ENCODE peak calls at places on chromosomes 5 and 9, in six cellular contexts. Q, B, Y, H, L and P are unnamed samples.

GRCh38 chr9:116421006-116421538 is 266.0 kb upstream of the TRIM32 start:
- DNase-seq in Q (no peak), B (no peak), Y (no peak), H (no peak), L (no peak), P (no peak)

GRCh38 chr5:150487199-150488061 is 20.5 kb upstream of the NDST1 start:
- DNase-seq in Q (no peak), B (no peak), Y (no peak), H (no peak), L (no peak), P (peak)

GRCh38 chr5:69252437-69252836 is 17.8 kb downstream of the CDK7 start:
- DNase-seq in Q (no peak), B (no peak), Y (no peak), H (no peak), L (no peak), P (no peak)

GRCh38 chr5:71782771-71783770 is 64.0 kb downstream of the CARTPT start:
- DNase-seq in Q (peak), B (peak), Y (peak), H (no peak), L (peak), P (peak)

GRCh38 chr5:72151169-72151568 is 43.9 kb downstream of the MAP1B start:
- DNase-seq in Q (no peak), B (no peak), Y (no peak), H (no peak), L (no peak), P (no peak)

GRCh38 chr9:89610391-89610925 is 5.6 kb downstream of the GADD45G start:
- DNase-seq in Q (no peak), B (no peak), Y (no peak), H (no peak), L (no peak), P (no peak)

GRCh38 chr5:174829511-174829864 is 105.1 kb downstream of the MSX2 start:
- DNase-seq in Q (no peak), B (no peak), Y (no peak), H (no peak), L (no peak), P (no peak)

GRCh38 chr9:84856181-84856632 is 186.7 kb downstream of the NTRK2 start:
- DNase-seq in Q (no peak), B (no peak), Y (no peak), H (no peak), L (no peak), P (no peak)

GRCh38 chr9:20808002-20808401 is 123.9 kb downstream of the FOCAD start:
- DNase-seq in Q (no peak), B (no peak), Y (no peak), H (no peak), L (no peak), P (peak)

GRCh38 chr9:89171693-89172092 is 6.9 kb downstream of the SHC3 start:
- DNase-seq in Q (no peak), B (no peak), Y (no peak), H (peak), L (no peak), P (no peak)

GRCh38 chr9:112031400-112031799 is 134.8 kb downstream of the UGCG start:
- DNase-seq in Q (no peak), B (no peak), Y (no peak), H (no peak), L (no peak), P (peak)

GRCh38 chr9:132365986-132366385 is 11.2 kb upstream of the SETX start:
- DNase-seq in Q (no peak), B (no peak), Y (no peak), H (no peak), L (no peak), P (no peak)

GRCh38 chr5:149724130-149724850 is 5.8 kb upstream of the PPARGC1B start:
- DNase-seq in Q (no peak), B (no peak), Y (peak), H (no peak), L (no peak), P (peak)

GRCh38 chr5:62931081-62931480 is 352.5 kb downstream of the LRRC70 start:
- DNase-seq in Q (no peak), B (no peak), Y (no peak), H (no peak), L (no peak), P (no peak)

GRCh38 chr5:72601861-72602260 is 94.7 kb upstream of the ZNF366 start:
- DNase-seq in Q (no peak), B (no peak), Y (no peak), H (no peak), L (no peak), P (no peak)

GRCh38 chr9:1495684-1496083 is 445.5 kb downstream of the DMRT2 start:
- DNase-seq in Q (no peak), B (no peak), Y (no peak), H (no peak), L (no peak), P (no peak)

GRCh38 chr9:131545003-131545785 is at the start of gene PRRT1B:
- DNase-seq in Q (peak), B (no peak), Y (no peak), H (no peak), L (no peak), P (no peak)

GRCh38 chr5:151665584-151665982 is 21.1 kb downstream of the SPARC start:
- DNase-seq in Q (no peak), B (no peak), Y (no peak), H (no peak), L (no peak), P (no peak)

GRCh38 chr9:98807070-98807810 is at the start of gene GALNT12:
- DNase-seq in Q (no peak), B (no peak), Y (no peak), H (peak), L (peak), P (no peak)

GRCh38 chr5:80161165-80161564 is 94.7 kb downstream of the SERINC5 start:
- DNase-seq in Q (no peak), B (no peak), Y (no peak), H (no peak), L (no peak), P (no peak)

GRCh38 chr9:89010526-89011089 is 19.3 kb downstream of the S1PR3 start:
- DNase-seq in Q (no peak), B (no peak), Y (no peak), H (no peak), L (peak), P (no peak)

GRCh38 chr5:155753943-155754581 is 572.9 kb upstream of the SGCD start:
- DNase-seq in Q (no peak), B (no peak), Y (no peak), H (no peak), L (no peak), P (no peak)

GRCh38 chr5:149775785-149776184 is 45.7 kb downstream of the PPARGC1B start:
- DNase-seq in Q (no peak), B (peak), Y (peak), H (no peak), L (no peak), P (peak)

GRCh38 chr5:151128817-151129216 is 28.8 kb downstream of the ANXA6 start:
- DNase-seq in Q (no peak), B (no peak), Y (no peak), H (no peak), L (no peak), P (peak)

GRCh38 chr5:5050797-5051196 is 89.3 kb upstream of the ADAMTS16 start:
- DNase-seq in Q (no peak), B (no peak), Y (no peak), H (no peak), L (no peak), P (no peak)

GRCh38 chr5:132281856-132282614 is 12.2 kb upstream of the SLC22A4 start:
- DNase-seq in Q (no peak), B (no peak), Y (no peak), H (peak), L (no peak), P (no peak)

GRCh38 chr5:132275367-132276220 is 18.1 kb downstream of the PDLIM4 start:
- DNase-seq in Q (no peak), B (no peak), Y (no peak), H (no peak), L (no peak), P (no peak)

GRCh38 chr5:132279801-132280200 is 14.4 kb upstream of the SLC22A4 start:
- DNase-seq in Q (no peak), B (no peak), Y (no peak), H (no peak), L (no peak), P (no peak)

GRCh38 chr5:132280371-132281240 is 13.6 kb upstream of the SLC22A4 start:
- DNase-seq in Q (no peak), B (no peak), Y (no peak), H (no peak), L (no peak), P (no peak)

DNA sequence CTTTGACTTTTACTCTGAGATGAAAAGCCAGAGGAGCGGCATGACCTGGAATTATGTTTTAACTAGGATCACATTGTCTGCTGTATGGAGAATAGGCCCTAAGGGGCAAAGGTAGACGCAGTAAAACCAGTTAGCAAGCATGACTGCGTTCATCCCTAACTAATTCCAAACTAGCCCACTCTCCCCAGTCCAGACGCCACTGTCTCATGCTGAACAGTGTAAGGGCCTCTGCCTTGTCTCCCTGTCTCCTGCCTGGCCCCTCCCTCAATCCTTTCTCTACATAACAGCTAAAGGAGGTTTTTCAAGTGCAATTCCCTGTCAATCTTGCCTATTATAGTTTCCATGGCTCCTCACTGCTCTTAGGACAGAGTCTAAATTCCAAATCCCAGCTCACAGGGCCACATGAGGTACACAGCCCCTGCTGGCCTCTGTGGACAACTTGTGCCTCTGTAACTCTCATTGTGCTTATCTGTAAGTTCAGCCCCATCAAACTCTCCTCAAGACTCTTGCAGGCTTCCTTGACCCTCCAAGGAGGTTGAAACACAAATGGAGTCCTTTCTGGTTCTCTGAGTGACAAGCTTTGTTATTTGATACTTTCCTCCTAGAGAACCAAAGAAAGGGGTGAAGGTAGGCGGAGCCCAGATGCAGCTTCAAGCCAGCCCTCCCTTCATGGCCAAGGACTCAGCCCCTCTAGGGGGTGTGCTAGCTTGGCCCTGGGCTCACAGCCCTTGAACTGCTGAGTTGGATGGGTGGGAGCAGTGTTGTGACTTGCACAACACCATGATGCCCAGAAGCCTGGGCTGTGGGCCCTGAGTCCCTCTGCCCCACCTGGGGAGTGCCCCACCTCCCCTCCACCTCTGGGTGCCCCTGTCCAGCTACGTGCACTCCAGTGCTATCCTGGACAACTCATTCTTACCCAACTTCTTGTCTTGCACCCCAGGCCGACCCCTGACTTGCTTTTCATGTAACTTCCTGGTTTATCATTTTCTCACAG is 15.9 kb upstream of the SLC22A4 start:
- DNase-seq in Q (no peak), B (no peak), Y (no peak), H (no peak), L (no peak), P (no peak)
- TF ChIP-seq CTCF in Q (no peak), B (no peak), Y (no peak), H (no peak), L (no peak), P (no peak)

GRCh38 chr5:179621551-179621971 is 1.9 kb downstream of the HNRNPH1 start:
- DNase-seq in Q (no peak), B (no peak), Y (no peak), H (no peak), L (peak), P (no peak)
- H3K4me3 ChIP-seq in Q (peak), B (peak), Y (peak), H (peak), L (peak), P (peak)

GRCh38 chr5:74641778-74642542 is 1.4 kb upstream of the ENC1 start:
- DNase-seq in Q (peak), B (peak), Y (no peak), H (no peak), L (no peak), P (peak)
- TF ChIP-seq CTCF in Q (peak), B (peak), Y (peak), H (peak), L (peak), P (peak)

DNA sequence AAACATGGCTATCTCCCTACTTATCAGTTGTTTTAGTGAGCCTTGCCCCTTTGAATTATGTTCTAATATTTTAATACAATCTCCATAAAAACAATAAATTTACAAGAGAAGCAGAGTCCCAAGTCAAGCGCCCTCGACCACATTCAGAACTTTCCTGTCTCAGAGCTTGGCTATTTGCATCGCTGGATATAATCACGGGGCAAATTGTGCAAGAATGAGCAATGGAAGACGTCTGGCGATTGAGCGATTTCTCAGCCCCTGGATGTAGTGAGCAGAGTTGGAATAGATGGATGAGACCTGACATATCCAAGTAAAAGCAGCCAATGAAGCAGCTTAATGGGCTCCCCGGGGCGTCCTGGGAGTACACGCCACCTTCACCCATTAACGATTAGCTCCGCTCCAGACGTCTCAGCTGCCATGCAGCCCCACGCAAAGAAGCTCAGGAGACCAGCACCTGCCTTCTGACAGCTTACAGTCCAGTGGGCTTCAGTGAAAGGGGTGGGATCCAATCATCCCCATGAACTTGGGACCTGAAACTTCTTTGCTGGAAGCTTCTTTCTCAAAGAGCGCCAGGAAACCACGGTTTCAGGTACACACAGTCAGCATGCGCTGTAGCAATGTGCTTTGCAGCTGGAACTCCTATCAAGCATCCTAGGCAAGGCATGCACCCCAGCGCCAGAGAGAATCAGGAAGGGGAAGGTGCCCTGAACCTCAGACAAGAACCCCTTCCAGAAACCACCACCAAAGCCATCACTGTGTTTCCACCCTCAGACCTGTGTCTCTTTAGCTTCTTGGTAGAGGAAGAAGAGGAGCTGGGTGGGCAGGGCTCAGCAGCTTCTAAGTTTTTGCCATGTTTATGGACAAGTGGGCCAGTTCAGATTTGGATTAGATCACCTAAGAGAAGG is 92.0 kb upstream of the IRX4 start:
- DNase-seq in Q (no peak), B (no peak), Y (no peak), H (no peak), L (no peak), P (no peak)
- H3K4me3 ChIP-seq in Q (no peak), B (no peak), Y (no peak), H (no peak), L (no peak), P (no peak)

GRCh38 chr9:96246267-96246671 is 55.7 kb downstream of the HSD17B3 start:
- DNase-seq in Q (no peak), B (no peak), Y (no peak), H (no peak), L (no peak), P (no peak)

GRCh38 chr9:96243798-96244197 is 58.2 kb downstream of the HSD17B3 start:
- DNase-seq in Q (no peak), B (no peak), Y (no peak), H (no peak), L (no peak), P (no peak)

GRCh38 chr9:96241391-96241809 is 60.6 kb downstream of the HSD17B3 start:
- DNase-seq in Q (no peak), B (peak), Y (peak), H (no peak), L (no peak), P (peak)

GRCh38 chr9:96242829-96243228 is 59.1 kb downstream of the HSD17B3 start:
- DNase-seq in Q (no peak), B (no peak), Y (no peak), H (no peak), L (no peak), P (no peak)

GRCh38 chr9:96245399-96245798 is 56.6 kb downstream of the HSD17B3 start:
- DNase-seq in Q (no peak), B (no peak), Y (no peak), H (no peak), L (no peak), P (no peak)
- TF ChIP-seq CTCF in Q (no peak), B (peak), Y (no peak), H (peak), L (no peak), P (peak)

GRCh38 chr5:141343953-141344463 is 379 bp downstream of the PCDHGA3 start:
- DNase-seq in Q (no peak), B (no peak), Y (no peak), H (no peak), L (no peak), P (no peak)
- H3K4me3 ChIP-seq in Q (peak), B (no peak), Y (peak), H (no peak), L (peak), P (no peak)

GRCh38 chr5:173631478-173631877 is 15.0 kb upstream of the BOD1 start:
- DNase-seq in Q (no peak), B (no peak), Y (no peak), H (no peak), L (no peak), P (no peak)

GRCh38 chr5:173630724-173631365 is 14.4 kb upstream of the BOD1 start:
- DNase-seq in Q (no peak), B (no peak), Y (no peak), H (no peak), L (no peak), P (no peak)

GRCh38 chr5:173628501-173628900 is 12.1 kb upstream of the BOD1 start:
- DNase-seq in Q (no peak), B (no peak), Y (no peak), H (no peak), L (no peak), P (no peak)

GRCh38 chr5:173627860-173628392 is 11.5 kb upstream of the BOD1 start:
- DNase-seq in Q (no peak), B (no peak), Y (no peak), H (no peak), L (no peak), P (no peak)

GRCh38 chr5:173629628-173630027 is 13.2 kb upstream of the BOD1 start:
- DNase-seq in Q (no peak), B (no peak), Y (no peak), H (no peak), L (no peak), P (peak)
- TF ChIP-seq CTCF in Q (peak), B (peak), Y (peak), H (no peak), L (no peak), P (peak)

GRCh38 chr5:146788918-146789317 is 89.6 kb downstream of the PPP2R2B start:
- DNase-seq in Q (no peak), B (no peak), Y (no peak), H (no peak), L (no peak), P (no peak)

GRCh38 chr5:146785065-146785464 is 93.5 kb downstream of the PPP2R2B start:
- DNase-seq in Q (no peak), B (no peak), Y (no peak), H (no peak), L (no peak), P (no peak)

GRCh38 chr5:146794326-146795029 is 84.1 kb downstream of the PPP2R2B start:
- DNase-seq in Q (no peak), B (no peak), Y (no peak), H (no peak), L (no peak), P (no peak)

GRCh38 chr5:146793709-146794108 is 84.8 kb downstream of the PPP2R2B start:
- DNase-seq in Q (no peak), B (no peak), Y (no peak), H (no peak), L (no peak), P (no peak)

GRCh38 chr5:146789712-146790660 is 88.6 kb downstream of the PPP2R2B start:
- DNase-seq in Q (no peak), B (no peak), Y (no peak), H (no peak), L (no peak), P (no peak)
- H3K4me3 ChIP-seq in Q (no peak), B (no peak), Y (no peak), H (no peak), L (no peak), P (no peak)